ENCODE peak calls at places on chromosome 3, in four cellular contexts. Y is dorsolateral prefrontal cortex, J is GM12864, T is epithelial cell of esophagus. W is an unnamed sample.

GRCh38 chr3:81983382-81983781 is 221.9 kb upstream of the GBE1 start:
- DNase-seq in Y (no peak), J (no peak), T (no peak), W (no peak)

GRCh38 chr3:42696356-42697301 is 6.0 kb downstream of the HHATL start:
- DNase-seq in J (no peak), Y (no peak), T (no peak), W (no peak)

GRCh38 chr3:106582151-106582550 is 713.3 kb upstream of the CBLB start:
- DNase-seq in J (no peak), Y (no peak), T (no peak), W (no peak)

GRCh38 chr3:31755911-31756658 is 223.4 kb downstream of the STT3B start:
- DNase-seq in Y (no peak), T (peak; percentile 25), J (no peak), W (no peak)

GRCh38 chr3:113211370-113212154 is at the start of gene BOC:
- DNase-seq in T (peak; percentile 49), J (no peak), Y (no peak), W (peak; percentile 43)

GRCh38 chr3:13654330-13655073 is 105.6 kb downstream of the FBLN2 start:
- DNase-seq in Y (no peak), J (no peak), T (no peak), W (no peak)

GRCh38 chr3:67109651-67110204 is 111.6 kb downstream of the KBTBD8 start:
- DNase-seq in T (peak; percentile 71), J (peak; percentile 15), Y (no peak), W (no peak)

GRCh38 chr3:165188452-165188851 is 7.7 kb downstream of the SLITRK3 start:
- DNase-seq in Y (no peak), T (no peak), J (no peak), W (no peak)

GRCh38 chr3:14439501-14440167 is 37.2 kb downstream of the SLC6A6 start:
- DNase-seq in Y (no peak), T (no peak), J (no peak), W (no peak)

GRCh38 chr3:71172951-71173350 is 410.6 kb downstream of the FOXP1 start:
- DNase-seq in T (no peak), Y (no peak), J (no peak), W (no peak)

GRCh38 chr3:193347507-193348501 is 30.7 kb downstream of the ATP13A5 start:
- DNase-seq in T (peak; percentile 78), Y (no peak), J (no peak), W (peak; percentile 16)

GRCh38 chr3:11953350-11953749 is 50.8 kb upstream of the SYN2 start:
- DNase-seq in Y (no peak), T (no peak), J (no peak), W (no peak)

GRCh38 chr3:56929809-56930615 is 128.3 kb upstream of the ARHGEF3 start:
- DNase-seq in Y (no peak), T (no peak), J (no peak), W (peak; percentile 18)

GRCh38 chr3:166783206-166783605 is 596.9 kb downstream of the ZBBX start:
- DNase-seq in J (no peak), T (no peak), Y (no peak), W (no peak)

DNA sequence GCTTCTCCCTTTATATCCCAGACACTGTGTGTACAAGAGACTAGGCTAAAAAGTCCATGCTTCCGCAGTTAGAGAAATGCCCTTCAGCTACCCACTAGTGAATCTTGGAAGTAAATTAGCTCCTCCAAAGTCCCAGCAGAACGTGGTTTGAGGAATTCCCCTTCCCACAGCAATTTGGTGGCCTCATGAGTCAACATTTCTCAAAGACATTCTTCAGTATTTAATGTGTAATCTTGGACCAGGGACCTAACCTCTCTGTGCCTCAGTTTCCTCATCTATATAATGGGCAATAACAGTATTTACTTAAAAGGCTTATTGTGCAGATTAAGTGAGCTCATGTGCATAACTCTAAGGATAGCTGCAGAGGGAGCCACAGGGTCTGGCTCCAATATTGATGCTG is 92.2 kb downstream of the OXNAD1 start:
- DNase-seq in J (no peak), Y (no peak), T (no peak), W (no peak)
- TF ChIP-seq CTCF in J (no peak), Y (no peak), T (no peak), W (no peak)

DNA sequence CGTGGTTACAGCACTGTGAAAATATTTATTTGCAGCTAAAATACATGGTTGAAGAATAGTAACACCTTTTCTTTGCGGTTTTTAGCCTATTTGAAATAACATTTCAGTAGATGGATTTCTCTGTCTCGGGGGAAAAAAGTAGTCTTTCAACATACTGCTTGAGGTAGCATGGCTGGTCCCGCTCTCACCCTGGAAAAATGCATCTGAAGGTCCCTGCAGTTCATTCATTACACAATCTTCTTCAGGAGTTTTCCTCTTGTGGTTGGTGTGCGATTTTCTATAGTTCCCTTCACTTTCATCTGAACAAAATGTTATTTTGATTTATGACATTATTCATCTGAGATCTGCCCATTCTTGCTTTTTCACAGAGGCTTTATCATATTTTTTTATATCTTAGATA is 75.9 kb downstream of the STRIT1 start:
- DNase-seq in Y (no peak), T (peak; percentile 48), J (no peak), W (no peak)
- TF ChIP-seq CTCF in Y (no peak), T (no peak), J (no peak), W (no peak)

DNA sequence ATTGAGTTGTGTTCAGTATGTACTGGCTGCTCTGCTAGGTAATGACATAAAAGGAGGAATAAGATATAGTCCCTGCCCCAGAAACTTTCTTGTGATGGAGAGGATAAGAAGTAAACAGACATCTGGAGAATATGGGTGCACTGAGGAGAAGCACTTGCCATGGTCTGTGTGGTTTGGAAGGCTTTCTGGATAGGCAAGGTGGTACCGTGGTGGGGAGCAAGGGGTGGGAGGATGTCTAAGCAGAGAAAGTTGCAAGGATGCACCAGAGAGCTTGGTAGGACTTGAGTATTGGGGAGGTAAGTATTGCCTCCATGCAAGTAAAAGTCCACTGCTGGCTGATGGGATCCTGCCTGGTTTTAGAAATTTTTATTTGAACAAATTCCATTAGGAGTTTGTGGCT is 53.5 kb downstream of the CLSTN2 start:
- DNase-seq in Y (no peak), T (no peak), J (no peak), W (no peak)
- TF ChIP-seq CTCF in Y (no peak), T (no peak), J (no peak), W (no peak)

DNA sequence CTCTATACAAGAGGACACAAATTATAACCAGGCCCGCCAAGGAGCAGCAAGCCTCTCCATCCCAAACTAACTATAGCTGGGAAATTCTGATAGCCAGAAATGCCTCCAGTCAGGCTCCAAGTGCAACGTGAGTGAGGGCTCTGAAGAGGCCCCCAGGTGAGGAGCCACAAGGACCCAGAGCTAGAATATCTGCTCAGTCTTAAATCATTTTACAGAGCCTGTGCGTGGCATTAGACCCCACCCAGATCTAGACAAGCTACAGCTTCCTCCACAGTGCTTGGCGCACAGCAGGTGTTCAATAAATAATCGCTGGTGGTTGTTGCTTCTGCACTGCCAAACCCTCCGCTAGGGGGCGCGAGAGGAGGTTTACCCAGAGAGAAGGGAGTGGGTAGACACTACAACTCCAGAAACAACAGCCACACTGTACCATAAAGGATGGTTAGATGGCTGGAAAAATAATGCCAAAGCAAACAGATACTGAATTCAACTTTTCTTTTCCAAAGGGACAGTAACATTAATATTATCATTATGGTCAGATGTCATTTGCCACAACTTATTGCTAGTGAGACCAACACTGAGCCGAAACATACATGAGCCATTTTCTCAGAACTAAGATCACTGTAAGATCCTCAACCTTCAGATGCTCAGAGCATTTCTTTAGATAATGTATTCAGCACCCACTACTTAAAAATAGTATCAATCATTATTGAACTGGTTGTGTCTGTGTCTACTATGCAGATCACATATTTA is 44.5 kb downstream of the ZIC4 start:
- DNase-seq in T (peak; percentile 15), Y (no peak), J (peak; percentile 4), W (peak; percentile 96)
- TF ChIP-seq CTCF in T (peak; percentile 39), Y (peak; percentile 45), J (peak; percentile 77), W (peak; percentile 98)

GRCh38 chr3:170420307-170420821 is 1.7 kb downstream of the CLDN11 start:
- DNase-seq in Y (no peak), T (no peak), J (no peak), W (no peak)

GRCh38 chr3:170417090-170417489 is 1.6 kb upstream of the CLDN11 start:
- DNase-seq in T (no peak), J (no peak), Y (no peak), W (no peak)

GRCh38 chr3:170419301-170420087 is 826 bp downstream of the CLDN11 start:
- DNase-seq in Y (peak; percentile 54), T (no peak), J (no peak), W (peak; percentile 64)

GRCh38 chr3:170421147-170421641 is 2.5 kb downstream of the CLDN11 start:
- DNase-seq in T (no peak), J (no peak), Y (peak; percentile 79), W (no peak)

GRCh38 chr3:170418422-170419300 is at the start of gene CLDN11:
- DNase-seq in J (no peak), Y (peak; percentile 78), T (peak; percentile 18), W (peak; percentile 72)
- TF ChIP-seq CTCF in J (no peak), Y (no peak), T (no peak), W (no peak)

GRCh38 chr3:54374214-54374855 is 252.0 kb downstream of the CACNA2D3 start:
- DNase-seq in J (no peak), Y (no peak), T (no peak), W (peak; percentile 62)
- TF ChIP-seq CTCF in J (peak; percentile 65), Y (peak; percentile 34), T (peak; percentile 26), W (peak; percentile 60)

GRCh38 chr3:134852893-134853351 is 57.9 kb downstream of the EPHB1 start:
- DNase-seq in J (peak; percentile 85), T (no peak), Y (no peak), W (no peak)
- TF ChIP-seq CTCF in J (peak; percentile 8), T (no peak), Y (no peak), W (no peak)

GRCh38 chr3:102688556-102688930 is 253.7 kb downstream of the ZPLD1 start:
- DNase-seq in T (no peak), J (no peak), Y (no peak), W (no peak)
- TF ChIP-seq CTCF in T (no peak), J (no peak), Y (no peak), W (no peak)

GRCh38 chr3:148631124-148631903 is 66.4 kb upstream of the AGTR1 start:
- DNase-seq in T (no peak), Y (no peak), J (no peak), W (peak; percentile 47)
- TF ChIP-seq CTCF in T (no peak), Y (no peak), J (peak; percentile 23), W (peak; percentile 50)

DNA sequence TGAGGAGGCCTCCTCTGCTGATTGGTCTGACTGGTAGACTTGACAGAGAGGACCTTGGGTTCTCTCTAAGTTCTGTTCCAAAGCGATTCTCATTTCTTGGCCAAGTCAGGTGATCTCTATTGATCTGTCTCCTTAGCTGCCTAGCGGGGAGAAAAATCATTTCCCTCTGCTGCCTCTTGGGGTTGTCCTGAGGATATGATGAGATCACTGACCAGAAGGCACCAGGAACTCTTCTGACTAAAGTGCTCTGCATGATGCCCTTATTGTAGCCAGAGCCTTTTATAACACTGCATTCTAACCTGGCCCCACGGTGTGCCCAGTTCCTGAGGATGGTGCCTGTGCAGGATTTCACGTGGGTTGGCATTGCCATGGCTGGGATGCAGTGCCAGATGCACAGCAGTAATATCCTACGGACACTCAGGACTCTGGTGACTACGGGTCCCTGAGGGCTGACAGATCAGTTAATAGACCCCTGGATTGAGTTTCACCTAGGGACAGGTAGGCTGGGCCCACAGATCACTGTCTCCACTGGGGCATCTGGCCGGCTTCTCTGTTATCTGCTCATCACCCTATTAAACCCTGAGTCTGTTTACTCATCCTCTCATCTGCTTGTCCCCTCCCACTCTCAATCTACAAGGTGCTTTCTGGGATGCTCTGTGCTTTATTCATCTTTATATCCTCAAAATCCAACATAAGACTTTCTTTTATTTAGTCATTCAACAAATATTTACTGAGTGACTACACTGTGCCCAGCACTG is 3.9 kb upstream of the HEG1 start:
- DNase-seq in Y (no peak), T (no peak), J (no peak), W (no peak)
- TF ChIP-seq CTCF in Y (no peak), T (no peak), J (no peak), W (no peak)